ENCODE peak calls at places on chromosomes 4 and X, in seven cellular contexts. One of them, this sample, is unnamed.

GRCh38 chr4:166318810-166319525 is 445.9 kb downstream of the TLL1 start:
- DNase-seq in astrocyte of the spinal cord: peak
- DNase-seq in heart right ventricle: no peak
- DNase-seq in neural crest cell: no peak
- DNase-seq in AG10803: peak
- DNase-seq in glutamatergic neuron: no peak
- DNase-seq in transverse colon: no peak
- DNase-seq in this sample: no peak

GRCh38 chr4:3827616-3828492 is 61.7 kb downstream of the ADRA2C start:
- DNase-seq in astrocyte of the spinal cord: no peak
- DNase-seq in heart right ventricle: peak
- DNase-seq in neural crest cell: no peak
- DNase-seq in AG10803: peak
- DNase-seq in glutamatergic neuron: no peak
- DNase-seq in transverse colon: peak
- DNase-seq in this sample: no peak

GRCh38 chr4:108193891-108194672 is 25.4 kb upstream of the LEF1 start:
- DNase-seq in astrocyte of the spinal cord: no peak
- DNase-seq in heart right ventricle: no peak
- DNase-seq in neural crest cell: no peak
- DNase-seq in AG10803: no peak
- DNase-seq in glutamatergic neuron: no peak
- DNase-seq in transverse colon: no peak
- DNase-seq in this sample: no peak

GRCh38 chr4:38100474-38101255 is 140.5 kb downstream of the PTTG2 start:
- DNase-seq in astrocyte of the spinal cord: no peak
- DNase-seq in heart right ventricle: no peak
- DNase-seq in neural crest cell: no peak
- DNase-seq in AG10803: no peak
- DNase-seq in glutamatergic neuron: no peak
- DNase-seq in transverse colon: no peak
- DNase-seq in this sample: no peak

GRCh38 chr4:8865681-8866310 is 5.8 kb downstream of the HMX1 start:
- DNase-seq in astrocyte of the spinal cord: no peak
- DNase-seq in heart right ventricle: no peak
- DNase-seq in neural crest cell: no peak
- DNase-seq in AG10803: no peak
- DNase-seq in glutamatergic neuron: no peak
- DNase-seq in transverse colon: no peak
- DNase-seq in this sample: no peak

GRCh38 chrX:16797358-16797757 is 11.1 kb downstream of the TXLNG start:
- DNase-seq in astrocyte of the spinal cord: peak
- DNase-seq in heart right ventricle: no peak
- DNase-seq in neural crest cell: no peak
- DNase-seq in AG10803: peak
- DNase-seq in glutamatergic neuron: no peak
- DNase-seq in transverse colon: no peak
- DNase-seq in this sample: no peak

GRCh38 chrX:99901091-99901490 is 509.0 kb downstream of the PCDH19 start:
- DNase-seq in astrocyte of the spinal cord: no peak
- DNase-seq in heart right ventricle: no peak
- DNase-seq in neural crest cell: no peak
- DNase-seq in AG10803: no peak
- DNase-seq in glutamatergic neuron: peak
- DNase-seq in transverse colon: no peak
- DNase-seq in this sample: no peak

GRCh38 chrX:116267511-116268040 is 97.0 kb downstream of the AGTR2 start:
- DNase-seq in astrocyte of the spinal cord: peak
- DNase-seq in heart right ventricle: no peak
- DNase-seq in neural crest cell: no peak
- DNase-seq in AG10803: peak
- DNase-seq in glutamatergic neuron: no peak
- DNase-seq in transverse colon: no peak
- DNase-seq in this sample: no peak

GRCh38 chrX:1248381-1249061 is 20.1 kb upstream of the CSF2RA start:
- DNase-seq in astrocyte of the spinal cord: no peak
- DNase-seq in heart right ventricle: no peak
- DNase-seq in neural crest cell: peak
- DNase-seq in AG10803: no peak
- DNase-seq in glutamatergic neuron: peak
- DNase-seq in transverse colon: no peak
- DNase-seq in this sample: no peak

GRCh38 chr4:108010167-108010566 is 20.5 kb downstream of the HADH start:
- DNase-seq in astrocyte of the spinal cord: peak
- DNase-seq in heart right ventricle: no peak
- DNase-seq in neural crest cell: no peak
- DNase-seq in AG10803: peak
- DNase-seq in glutamatergic neuron: no peak
- DNase-seq in transverse colon: no peak
- DNase-seq in this sample: no peak

GRCh38 chrX:16695079-16695676 is 17.3 kb downstream of the CTPS2 start:
- DNase-seq in astrocyte of the spinal cord: peak
- DNase-seq in heart right ventricle: peak
- DNase-seq in neural crest cell: peak
- DNase-seq in AG10803: peak
- DNase-seq in glutamatergic neuron: peak
- DNase-seq in transverse colon: peak
- DNase-seq in this sample: peak

GRCh38 chr4:182380701-182381295 is 137.6 kb downstream of the TENM3 start:
- DNase-seq in astrocyte of the spinal cord: no peak
- DNase-seq in heart right ventricle: no peak
- DNase-seq in neural crest cell: no peak
- DNase-seq in AG10803: peak
- DNase-seq in glutamatergic neuron: no peak
- DNase-seq in transverse colon: no peak
- DNase-seq in this sample: no peak

GRCh38 chrX:31071725-31072124 is at the start of gene FTHL17:
- DNase-seq in astrocyte of the spinal cord: no peak
- DNase-seq in heart right ventricle: no peak
- DNase-seq in neural crest cell: no peak
- DNase-seq in AG10803: no peak
- DNase-seq in glutamatergic neuron: no peak
- DNase-seq in transverse colon: no peak
- DNase-seq in this sample: no peak

GRCh38 chr4:173793937-173794510 is 264.0 kb upstream of the HAND2 start:
- DNase-seq in astrocyte of the spinal cord: peak
- DNase-seq in heart right ventricle: no peak
- DNase-seq in neural crest cell: no peak
- DNase-seq in AG10803: no peak
- DNase-seq in glutamatergic neuron: no peak
- DNase-seq in transverse colon: no peak
- DNase-seq in this sample: no peak

GRCh38 chr4:16759781-16760459 is 138.5 kb downstream of the LDB2 start:
- DNase-seq in astrocyte of the spinal cord: no peak
- DNase-seq in heart right ventricle: no peak
- DNase-seq in neural crest cell: no peak
- DNase-seq in AG10803: no peak
- DNase-seq in glutamatergic neuron: no peak
- DNase-seq in transverse colon: no peak
- DNase-seq in this sample: no peak

GRCh38 chrX:123713434-123713833 is 19.4 kb downstream of the THOC2 start:
- DNase-seq in astrocyte of the spinal cord: no peak
- DNase-seq in heart right ventricle: no peak
- DNase-seq in neural crest cell: no peak
- DNase-seq in AG10803: no peak
- DNase-seq in glutamatergic neuron: no peak
- DNase-seq in transverse colon: no peak
- DNase-seq in this sample: no peak

GRCh38 chr4:74045247-74045646 is 6.8 kb upstream of the CXCL3 start:
- DNase-seq in astrocyte of the spinal cord: no peak
- DNase-seq in heart right ventricle: no peak
- DNase-seq in neural crest cell: no peak
- DNase-seq in AG10803: no peak
- DNase-seq in glutamatergic neuron: no peak
- DNase-seq in transverse colon: no peak
- DNase-seq in this sample: no peak

GRCh38 chr4:186808635-186809018 is 85.0 kb upstream of the FAT1 start:
- DNase-seq in astrocyte of the spinal cord: peak
- DNase-seq in heart right ventricle: no peak
- DNase-seq in neural crest cell: no peak
- DNase-seq in AG10803: peak
- DNase-seq in glutamatergic neuron: no peak
- DNase-seq in transverse colon: no peak
- DNase-seq in this sample: peak

GRCh38 chrX:44938111-44938510 is 65.1 kb downstream of the KDM6A start:
- DNase-seq in astrocyte of the spinal cord: no peak
- DNase-seq in heart right ventricle: no peak
- DNase-seq in neural crest cell: no peak
- DNase-seq in AG10803: no peak
- DNase-seq in glutamatergic neuron: no peak
- DNase-seq in transverse colon: no peak
- DNase-seq in this sample: no peak

GRCh38 chr4:3628868-3629175 is 96.6 kb upstream of the LRPAP1 start:
- DNase-seq in astrocyte of the spinal cord: no peak
- DNase-seq in heart right ventricle: no peak
- DNase-seq in neural crest cell: no peak
- DNase-seq in AG10803: no peak
- DNase-seq in glutamatergic neuron: no peak
- DNase-seq in transverse colon: no peak
- DNase-seq in this sample: no peak

GRCh38 chr4:87092389-87093141 is 127.9 kb downstream of the KLHL8 start:
- DNase-seq in astrocyte of the spinal cord: peak
- DNase-seq in heart right ventricle: peak
- DNase-seq in neural crest cell: no peak
- DNase-seq in AG10803: peak
- DNase-seq in glutamatergic neuron: no peak
- DNase-seq in transverse colon: peak
- DNase-seq in this sample: peak

GRCh38 chr4:4541040-4541631 is 712 bp downstream of the STX18 start:
- DNase-seq in astrocyte of the spinal cord: peak
- DNase-seq in heart right ventricle: peak
- DNase-seq in neural crest cell: no peak
- DNase-seq in AG10803: peak
- DNase-seq in glutamatergic neuron: no peak
- DNase-seq in transverse colon: peak
- DNase-seq in this sample: no peak

GRCh38 chr4:19686456-19686855 is 565.2 kb upstream of the SLIT2 start:
- DNase-seq in astrocyte of the spinal cord: no peak
- DNase-seq in heart right ventricle: no peak
- DNase-seq in neural crest cell: no peak
- DNase-seq in AG10803: no peak
- DNase-seq in glutamatergic neuron: no peak
- DNase-seq in transverse colon: no peak
- DNase-seq in this sample: no peak
- TF ChIP-seq CTCF in astrocyte of the spinal cord: no peak
- TF ChIP-seq CTCF in heart right ventricle: no peak
- TF ChIP-seq CTCF in neural crest cell: no peak
- TF ChIP-seq CTCF in AG10803: no peak
- TF ChIP-seq CTCF in glutamatergic neuron: no peak
- TF ChIP-seq CTCF in transverse colon: no peak
- TF ChIP-seq CTCF in this sample: no peak

GRCh38 chr4:139556071-139556734 is at the start of gene SETD7:
- DNase-seq in astrocyte of the spinal cord: peak
- DNase-seq in heart right ventricle: peak
- DNase-seq in neural crest cell: peak
- DNase-seq in AG10803: peak
- DNase-seq in glutamatergic neuron: peak
- DNase-seq in transverse colon: peak
- DNase-seq in this sample: no peak

GRCh38 chr4:139555705-139556070 is 331 bp downstream of the SETD7 start:
- DNase-seq in astrocyte of the spinal cord: no peak
- DNase-seq in heart right ventricle: no peak
- DNase-seq in neural crest cell: peak
- DNase-seq in AG10803: no peak
- DNase-seq in glutamatergic neuron: no peak
- DNase-seq in transverse colon: peak
- DNase-seq in this sample: no peak

GRCh38 chr4:139557506-139558110 is 1.6 kb upstream of the SETD7 start:
- DNase-seq in astrocyte of the spinal cord: no peak
- DNase-seq in heart right ventricle: no peak
- DNase-seq in neural crest cell: no peak
- DNase-seq in AG10803: no peak
- DNase-seq in glutamatergic neuron: no peak
- DNase-seq in transverse colon: no peak
- DNase-seq in this sample: no peak

GRCh38 chr4:139558235-139559094 is 2.4 kb upstream of the SETD7 start:
- DNase-seq in astrocyte of the spinal cord: no peak
- DNase-seq in heart right ventricle: no peak
- DNase-seq in neural crest cell: no peak
- DNase-seq in AG10803: no peak
- DNase-seq in glutamatergic neuron: no peak
- DNase-seq in transverse colon: no peak
- DNase-seq in this sample: no peak

GRCh38 chr4:139556735-139557505 is 901 bp upstream of the SETD7 start:
- DNase-seq in astrocyte of the spinal cord: peak
- DNase-seq in heart right ventricle: peak
- DNase-seq in neural crest cell: peak
- DNase-seq in AG10803: no peak
- DNase-seq in glutamatergic neuron: peak
- DNase-seq in transverse colon: peak
- DNase-seq in this sample: no peak
- TF ChIP-seq CTCF in astrocyte of the spinal cord: no peak
- TF ChIP-seq CTCF in heart right ventricle: no peak
- TF ChIP-seq CTCF in neural crest cell: no peak
- TF ChIP-seq CTCF in AG10803: peak
- TF ChIP-seq CTCF in glutamatergic neuron: no peak
- TF ChIP-seq CTCF in transverse colon: peak
- TF ChIP-seq CTCF in this sample: no peak

GRCh38 chr4:26857278-26858034 is 3.2 kb upstream of the STIM2 start:
- DNase-seq in astrocyte of the spinal cord: peak
- DNase-seq in heart right ventricle: peak
- DNase-seq in neural crest cell: peak
- DNase-seq in AG10803: peak
- DNase-seq in glutamatergic neuron: peak
- DNase-seq in transverse colon: peak
- DNase-seq in this sample: peak
- TF ChIP-seq CTCF in astrocyte of the spinal cord: no peak
- TF ChIP-seq CTCF in heart right ventricle: no peak
- TF ChIP-seq CTCF in neural crest cell: no peak
- TF ChIP-seq CTCF in AG10803: no peak
- TF ChIP-seq CTCF in glutamatergic neuron: no peak
- TF ChIP-seq CTCF in transverse colon: no peak
- TF ChIP-seq CTCF in this sample: no peak

GRCh38 chr4:1347410-1347864 is 429 bp downstream of the UVSSA start:
- DNase-seq in astrocyte of the spinal cord: peak
- DNase-seq in heart right ventricle: peak
- DNase-seq in neural crest cell: peak
- DNase-seq in AG10803: peak
- DNase-seq in glutamatergic neuron: peak
- DNase-seq in transverse colon: peak
- DNase-seq in this sample: peak

GRCh38 chr4:1348014-1348513 is 1.1 kb downstream of the UVSSA start:
- DNase-seq in astrocyte of the spinal cord: no peak
- DNase-seq in heart right ventricle: no peak
- DNase-seq in neural crest cell: no peak
- DNase-seq in AG10803: no peak
- DNase-seq in glutamatergic neuron: no peak
- DNase-seq in transverse colon: no peak
- DNase-seq in this sample: no peak

GRCh38 chr4:1344696-1345095 is 2.3 kb upstream of the UVSSA start:
- DNase-seq in astrocyte of the spinal cord: no peak
- DNase-seq in heart right ventricle: no peak
- DNase-seq in neural crest cell: no peak
- DNase-seq in AG10803: no peak
- DNase-seq in glutamatergic neuron: no peak
- DNase-seq in transverse colon: no peak
- DNase-seq in this sample: no peak

GRCh38 chr4:1346781-1347409 is at the start of gene UVSSA:
- DNase-seq in astrocyte of the spinal cord: peak
- DNase-seq in heart right ventricle: peak
- DNase-seq in neural crest cell: peak
- DNase-seq in AG10803: peak
- DNase-seq in glutamatergic neuron: peak
- DNase-seq in transverse colon: peak
- DNase-seq in this sample: peak

GRCh38 chr4:1345905-1346780 is 865 bp upstream of the UVSSA start:
- DNase-seq in astrocyte of the spinal cord: peak
- DNase-seq in heart right ventricle: peak
- DNase-seq in neural crest cell: peak
- DNase-seq in AG10803: peak
- DNase-seq in glutamatergic neuron: peak
- DNase-seq in transverse colon: peak
- DNase-seq in this sample: no peak
- TF ChIP-seq CTCF in astrocyte of the spinal cord: peak
- TF ChIP-seq CTCF in heart right ventricle: no peak
- TF ChIP-seq CTCF in neural crest cell: peak
- TF ChIP-seq CTCF in AG10803: peak
- TF ChIP-seq CTCF in glutamatergic neuron: no peak
- TF ChIP-seq CTCF in transverse colon: no peak
- TF ChIP-seq CTCF in this sample: no peak

This sample was measured in omental fat pad.